ENCODE peak calls at places on chromosomes 5 and 9, in five cellular contexts. Z is progenitor cell of endocrine pancreas, W is HCT116, I is cardiac muscle cell, H is fibroblast of pulmonary artery. Y is an unnamed sample.

GRCh38 chr5:87127426-87127825 is 140.3 kb upstream of the RASA1 start:
- DNase-seq in Z (no peak), W (no peak), I (peak), H (peak), Y (no peak)

GRCh38 chr5:99061711-99062110 is 132.9 kb upstream of the CHD1 start:
- DNase-seq in Z (no peak), W (no peak), I (no peak), H (peak), Y (no peak)

GRCh38 chr5:36444582-36444999 is 142.9 kb upstream of the RANBP3L start:
- DNase-seq in Z (no peak), W (no peak), I (peak), H (peak), Y (no peak)

GRCh38 chr5:43400082-43400481 is 12.1 kb downstream of the CCL28 start:
- DNase-seq in Z (no peak), W (no peak), I (peak), H (peak), Y (no peak)

GRCh38 chr5:54774281-54775171 is 210.9 kb downstream of the ESM1 start:
- DNase-seq in Z (no peak), W (no peak), I (peak), H (peak), Y (no peak)

GRCh38 chr9:34047864-34048729 is 590 bp downstream of the UBAP2 start:
- DNase-seq in Z (peak), W (peak), I (no peak), H (no peak), Y (no peak)

GRCh38 chr5:39523821-39524220 is 99.0 kb upstream of the DAB2 start:
- DNase-seq in Z (no peak), W (no peak), I (no peak), H (peak), Y (no peak)

GRCh38 chr9:35659340-35659739 is 1.2 kb downstream of the CCDC107 start:
- DNase-seq in Z (no peak), W (no peak), I (peak), H (peak), Y (no peak)

GRCh38 chr9:77714077-77714549 is 66.0 kb upstream of the GNA14 start:
- DNase-seq in Z (no peak), W (no peak), I (no peak), H (no peak), Y (no peak)

GRCh38 chr9:133334161-133334560 is 1.8 kb downstream of the SURF6 start:
- DNase-seq in Z (no peak), W (no peak), I (no peak), H (no peak), Y (no peak)

GRCh38 chr5:90529939-90530677 is 724 bp upstream of the LYSMD3 start:
- DNase-seq in Z (peak), W (peak), I (peak), H (peak), Y (no peak)

GRCh38 chr5:1208221-1208742 is 6.9 kb downstream of the SLC6A19 start:
- DNase-seq in Z (no peak), W (no peak), I (no peak), H (no peak), Y (no peak)

GRCh38 chr9:13020706-13021105 is 245.9 kb downstream of the LURAP1L start:
- DNase-seq in Z (no peak), W (no peak), I (no peak), H (no peak), Y (no peak)

GRCh38 chr5:998276-998974 is 10.2 kb upstream of the NKD2 start:
- DNase-seq in Z (no peak), W (no peak), I (peak), H (no peak), Y (no peak)

GRCh38 chr5:10248378-10249260 is 1.1 kb downstream of the ATPSCKMT start:
- DNase-seq in Z (no peak), W (no peak), I (no peak), H (no peak), Y (no peak)

GRCh38 chr9:16871358-16872151 is 1.1 kb upstream of the BNC2 start:
- DNase-seq in Z (peak), W (no peak), I (peak), H (peak), Y (no peak)

GRCh38 chr5:98106116-98107088 is 667.1 kb upstream of the RGMB start:
- DNase-seq in Z (no peak), W (no peak), I (no peak), H (no peak), Y (no peak)

GRCh38 chr5:57937025-57937424 is 454.4 kb upstream of the ACTBL2 start:
- DNase-seq in Z (no peak), W (no peak), I (peak), H (peak), Y (no peak)

GRCh38 chr5:56734066-56734766 is 81.1 kb upstream of the MAP3K1 start:
- DNase-seq in Z (no peak), W (no peak), I (no peak), H (no peak), Y (no peak)

GRCh38 chr5:168339151-168340140 is 48.0 kb downstream of the WWC1 start:
- DNase-seq in Z (no peak), W (no peak), I (no peak), H (no peak), Y (no peak)

GRCh38 chr5:168702511-168702910 is 123.3 kb upstream of the PANK3 start:
- DNase-seq in Z (no peak), W (no peak), I (no peak), H (no peak), Y (no peak)

GRCh38 chr9:22469928-22470544 is 23.4 kb downstream of the DMRTA1 start:
- DNase-seq in Z (peak), W (peak), I (peak), H (peak), Y (no peak)

GRCh38 chr9:36504154-36504550 is 68.5 kb upstream of the MELK start:
- DNase-seq in Z (no peak), W (no peak), I (no peak), H (no peak), Y (no peak)

GRCh38 chr5:34652916-34653315 is 3.2 kb upstream of the RAI14 start:
- DNase-seq in Z (no peak), W (no peak), I (peak), H (peak), Y (no peak)

GRCh38 chr5:10734832-10735231 is 26.2 kb downstream of the DAP start:
- DNase-seq in Z (no peak), W (no peak), I (no peak), H (no peak), Y (no peak)

GRCh38 chr5:95958308-95959014 is 3.2 kb downstream of the ELL2 start:
- DNase-seq in Z (no peak), W (no peak), I (peak), H (no peak), Y (no peak)

GRCh38 chr5:76083555-76084495 is 642 bp downstream of the SV2C start:
- DNase-seq in Z (peak), W (no peak), I (peak), H (no peak), Y (no peak)

GRCh38 chr5:14556015-14556414 is 25.6 kb upstream of the OTULINL start:
- DNase-seq in Z (no peak), W (no peak), I (no peak), H (no peak), Y (no peak)